ENCODE peak calls at places on chromosomes 4 and X, in eight cellular contexts. P, N, Q, K, V, O, E and Y are unnamed samples.

GRCh38 chrX:3585719-3586118 is 127.7 kb downstream of the PRKX start:
- DNase-seq in N (no peak), K (no peak), Q (no peak), P (no peak), O (no peak), E (no peak), V (no peak), Y (no peak)

GRCh38 chr4:16230308-16230707 is 4.0 kb upstream of the TAPT1 start:
- DNase-seq in V (no peak), E (no peak), Q (no peak), K (no peak), N (no peak), P (no peak), O (no peak), Y (no peak)

GRCh38 chr4:37889849-37890500 is 909 bp upstream of the TBC1D1 start:
- DNase-seq in Q (no peak), K (peak), N (peak), V (no peak), O (no peak), E (peak), P (no peak), Y (no peak)

GRCh38 chr4:57191523-57192034 is 81.4 kb upstream of the IGFBP7 start:
- DNase-seq in Q (peak), K (peak), N (no peak), E (no peak), V (no peak), O (peak), P (no peak), Y (no peak)

GRCh38 chrX:13110427-13111324 is 66.3 kb upstream of the FAM9C start:
- DNase-seq in N (no peak), Q (no peak), V (no peak), P (no peak), E (no peak), O (peak), K (no peak), Y (no peak)

GRCh38 chrX:21907250-21907649 is 33.3 kb upstream of the SMS start:
- DNase-seq in K (no peak), E (no peak), N (no peak), O (peak), P (no peak), V (no peak), Q (no peak), Y (no peak)

GRCh38 chrX:23797371-23798128 is 14.6 kb downstream of the SAT1 start:
- DNase-seq in E (no peak), V (no peak), Q (no peak), K (no peak), O (no peak), P (no peak), N (no peak), Y (no peak)

GRCh38 chrX:52034211-52034610 is 34.8 kb downstream of the MAGED4B start:
- DNase-seq in P (no peak), O (no peak), K (no peak), V (no peak), Q (no peak), E (no peak), N (no peak), Y (no peak)

GRCh38 chrX:38803609-38804480 is 2.6 kb downstream of the MID1IP1 start:
- DNase-seq in E (peak), O (peak), Q (peak), P (peak), K (peak), N (peak), V (peak), Y (peak)

GRCh38 chrX:114344756-114345155 is 239.1 kb upstream of the HTR2C start:
- DNase-seq in E (no peak), O (peak), V (no peak), P (no peak), Q (no peak), K (no peak), N (peak), Y (no peak)

GRCh38 chrX:115399306-115399705 is 109.8 kb downstream of the LUZP4 start:
- DNase-seq in V (no peak), P (no peak), N (no peak), Q (no peak), K (no peak), E (no peak), O (no peak), Y (no peak)

GRCh38 chrX:52585892-52586291 is 68.8 kb downstream of the SSX7 start:
- DNase-seq in K (no peak), E (no peak), O (no peak), Q (no peak), N (no peak), V (no peak), P (no peak), Y (no peak)

GRCh38 chrX:126770179-126770578 is 49.4 kb upstream of the PRR32 start:
- DNase-seq in P (no peak), O (no peak), E (no peak), N (peak), Q (peak), K (no peak), V (no peak), Y (no peak)

GRCh38 chr4:41532880-41533279 is 5.1 kb upstream of the LIMCH1 start:
- DNase-seq in Q (no peak), O (no peak), K (no peak), E (no peak), V (no peak), N (no peak), P (no peak), Y (no peak)

GRCh38 chr4:96016615-96017299 is 176.9 kb downstream of the PDHA2 start:
- DNase-seq in K (no peak), Q (no peak), P (no peak), E (no peak), O (peak), N (no peak), V (no peak), Y (no peak)

GRCh38 chr4:104815593-104816156 is 321.0 kb upstream of the CXXC4 start:
- DNase-seq in E (no peak), P (no peak), N (no peak), K (no peak), Q (no peak), O (peak), V (no peak), Y (no peak)

GRCh38 chrX:136250191-136251041 is 784 bp downstream of the MAP7D3 start:
- DNase-seq in P (no peak), V (no peak), E (no peak), K (no peak), N (no peak), O (peak), Q (no peak), Y (no peak)

GRCh38 chr4:169059294-169060201 is 49.5 kb upstream of the CBR4 start:
- DNase-seq in E (peak), V (no peak), P (peak), N (no peak), Q (no peak), O (no peak), K (no peak), Y (no peak)

GRCh38 chrX:27598312-27598711 is 8.2 kb downstream of the DCAF8L2 start:
- DNase-seq in Q (no peak), N (peak), P (no peak), V (no peak), O (peak), K (no peak), E (no peak), Y (no peak)

GRCh38 chrX:67893931-67894330 is 350.1 kb downstream of the AR start:
- DNase-seq in E (no peak), Q (no peak), K (no peak), P (no peak), N (no peak), O (peak), V (no peak), Y (no peak)

GRCh38 chr4:150315175-150315574 is 236.9 kb downstream of the DCLK2 start:
- DNase-seq in P (no peak), Q (no peak), V (no peak), E (no peak), K (no peak), N (no peak), O (peak), Y (no peak)

GRCh38 chr4:6534618-6535328 is 40.2 kb upstream of the MAN2B2 start:
- DNase-seq in O (no peak), V (no peak), K (no peak), Q (no peak), P (no peak), N (no peak), E (no peak), Y (no peak)

GRCh38 chr4:152478456-152479237 is 57.2 kb downstream of the FBXW7 start:
- DNase-seq in K (no peak), O (peak), V (no peak), Q (no peak), P (no peak), E (no peak), N (no peak), Y (no peak)
- H3K27ac ChIP-seq in K (no peak), O (no peak), V (no peak), Q (no peak), P (no peak), E (no peak), N (no peak), Y (no peak)

GRCh38 chr4:911221-911751 is 20.8 kb downstream of the GAK start:
- DNase-seq in K (no peak), V (no peak), Q (no peak), E (no peak), O (no peak), N (no peak), P (no peak), Y (no peak)
- H3K27ac ChIP-seq in K (no peak), V (no peak), Q (no peak), E (no peak), O (no peak), N (no peak), P (no peak), Y (no peak)

GRCh38 chrX:154349979-154350378 is 24.5 kb downstream of the FLNA start:
- DNase-seq in K (no peak), P (no peak), N (no peak), V (no peak), E (no peak), O (no peak), Q (no peak), Y (no peak)

GRCh38 chrX:154350429-154351182 is 23.8 kb downstream of the FLNA start:
- DNase-seq in E (no peak), Q (no peak), V (no peak), P (no peak), K (no peak), N (no peak), O (no peak), Y (no peak)

GRCh38 chrX:154352012-154352401 is 22.4 kb downstream of the FLNA start:
- DNase-seq in V (no peak), P (no peak), Q (no peak), E (no peak), O (no peak), K (no peak), N (no peak), Y (no peak)

GRCh38 chrX:154352466-154352865 is 22.0 kb downstream of the FLNA start:
- DNase-seq in P (no peak), N (no peak), E (no peak), O (no peak), Q (no peak), K (no peak), V (no peak), Y (no peak)

DNA sequence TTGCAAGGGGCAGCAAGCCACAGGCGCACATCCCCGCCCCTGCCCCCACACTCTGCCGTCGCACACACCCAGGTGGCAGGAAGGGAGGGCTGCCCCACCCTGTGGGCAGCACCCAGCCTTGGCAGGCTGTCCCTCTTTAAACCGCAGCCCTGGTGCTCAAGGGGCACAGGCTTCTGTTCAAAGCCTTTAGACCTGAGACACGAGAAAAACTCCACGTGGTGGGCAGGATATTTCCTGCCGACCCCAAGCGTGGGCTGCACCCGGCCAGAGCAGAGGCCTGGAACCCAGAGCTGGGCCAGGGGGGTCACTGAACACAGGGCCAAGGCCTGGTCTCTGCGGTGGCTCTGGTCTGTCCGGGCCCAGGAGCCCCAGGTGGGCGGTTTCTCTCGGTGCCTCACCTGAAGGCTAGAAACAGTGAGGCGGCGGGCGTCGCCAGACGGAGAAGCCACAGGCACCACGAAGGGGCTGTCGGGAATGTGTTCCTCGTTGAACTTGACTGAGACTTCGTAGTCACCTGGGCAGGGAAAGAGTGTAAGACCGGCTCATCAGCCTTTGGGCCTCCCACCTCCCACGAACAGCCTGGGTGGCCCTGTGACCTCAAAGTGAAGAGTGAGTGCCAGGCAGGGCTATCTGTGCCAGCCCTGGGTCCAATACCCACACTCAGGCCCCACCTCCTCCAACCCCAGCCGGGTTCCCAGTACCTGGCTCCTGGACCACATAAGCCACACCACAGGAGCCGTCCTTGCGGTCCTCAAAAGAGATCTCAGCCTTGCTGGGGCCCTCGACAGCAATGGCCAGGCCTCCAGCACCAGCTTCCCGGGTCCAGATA is 23.0 kb downstream of the FLNA start:
- DNase-seq in E (no peak), Q (no peak), O (no peak), N (no peak), P (no peak), V (no peak), K (no peak), Y (no peak)
- H3K27ac ChIP-seq in E (no peak), Q (no peak), O (no peak), N (no peak), P (no peak), V (peak), K (no peak), Y (no peak)

GRCh38 chr4:1784395-1784788 is 8.7 kb upstream of the FGFR3 start:
- DNase-seq in O (no peak), P (no peak), Q (no peak), K (no peak), N (no peak), V (no peak), E (no peak), Y (no peak)
- H3K27ac ChIP-seq in O (no peak), P (no peak), Q (no peak), K (no peak), N (no peak), V (peak), E (peak), Y (no peak)

GRCh38 chr4:142402925-142403324 is 443.2 kb downstream of the INPP4B start:
- DNase-seq in N (no peak), V (no peak), E (no peak), Q (no peak), O (peak), P (no peak), K (no peak), Y (no peak)
- H3K27ac ChIP-seq in N (no peak), V (no peak), E (peak), Q (no peak), O (peak), P (peak), K (no peak), Y (no peak)

GRCh38 chr4:184447664-184448063 is 26.7 kb downstream of the IRF2 start:
- DNase-seq in P (no peak), V (no peak), N (no peak), O (no peak), E (no peak), K (peak), Q (peak), Y (no peak)

GRCh38 chr4:184451726-184452125 is 22.6 kb downstream of the IRF2 start:
- DNase-seq in P (no peak), O (no peak), K (no peak), N (no peak), Q (no peak), E (no peak), V (no peak), Y (no peak)

GRCh38 chr4:184450743-184451142 is 23.6 kb downstream of the IRF2 start:
- DNase-seq in E (no peak), V (no peak), O (no peak), N (no peak), K (no peak), P (no peak), Q (no peak), Y (no peak)

GRCh38 chr4:184448828-184449227 is 25.5 kb downstream of the IRF2 start:
- DNase-seq in E (no peak), Q (no peak), V (no peak), N (no peak), P (no peak), O (peak), K (no peak), Y (peak)

DNA sequence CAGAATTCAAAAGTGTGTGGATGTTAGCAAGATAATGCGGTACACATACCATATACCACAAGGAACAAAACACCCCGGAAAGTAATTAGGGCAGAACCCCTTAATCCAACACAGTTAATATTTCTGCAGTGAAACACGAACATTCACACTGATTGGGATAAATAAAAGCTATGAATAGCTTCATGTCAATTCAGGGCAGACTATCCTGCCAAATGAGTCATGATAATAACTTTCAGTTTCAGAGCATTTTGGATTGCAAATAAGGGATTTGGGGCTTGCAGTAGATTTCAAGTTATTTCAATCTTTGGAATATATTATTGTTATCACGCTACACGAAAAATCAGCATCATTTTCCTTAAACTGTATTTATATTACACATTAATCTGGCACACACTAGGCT is 24.3 kb downstream of the IRF2 start:
- DNase-seq in N (no peak), P (no peak), E (no peak), Q (no peak), V (no peak), O (peak), K (no peak), Y (no peak)
- H3K27ac ChIP-seq in N (no peak), P (peak), E (peak), Q (no peak), V (peak), O (peak), K (no peak), Y (peak)